ENCODE peak calls at places on chromosomes 7 and 10, in four cellular contexts. B, I, V and R are unnamed samples.

GRCh38 chr7:130700760-130701159 is 14.4 kb upstream of the TSGA13 start:
- DNase-seq in B (no peak), V (no peak), I (no peak), R (no peak)

GRCh38 chr7:135774284-135774683 is 25.7 kb upstream of the FAM180A start:
- DNase-seq in B (peak), V (peak), I (peak), R (peak)

GRCh38 chr10:61970182-61971015 is 68.9 kb downstream of the ARID5B start:
- DNase-seq in B (no peak), V (peak), I (no peak), R (peak)

GRCh38 chr7:87316846-87317545 is 28.5 kb upstream of the CROT start:
- DNase-seq in V (peak), B (peak), I (no peak), R (peak)

GRCh38 chr10:97069576-97070362 is 116.0 kb downstream of the SLIT1 start:
- DNase-seq in B (no peak), I (peak), V (peak), R (peak)

GRCh38 chr10:126080303-126080825 is 184.0 kb downstream of the FANK1 start:
- DNase-seq in B (no peak), V (no peak), I (no peak), R (no peak)

GRCh38 chr7:113752289-113752688 is 166.5 kb downstream of the PPP1R3A start:
- DNase-seq in I (no peak), V (no peak), B (no peak), R (no peak)

GRCh38 chr7:108367946-108368345 is 88.3 kb downstream of the NRCAM start:
- DNase-seq in I (no peak), V (peak), B (no peak), R (no peak)

GRCh38 chr7:27822245-27822644 is 82.3 kb downstream of the TAX1BP1 start:
- DNase-seq in V (no peak), B (no peak), I (no peak), R (no peak)

GRCh38 chr7:94514140-94514889 is 4.7 kb downstream of the CASD1 start:
- DNase-seq in B (no peak), V (no peak), I (no peak), R (no peak)

GRCh38 chr7:14834456-14834855 is 68.1 kb downstream of the DGKB start:
- DNase-seq in I (no peak), V (peak), B (peak), R (no peak)

GRCh38 chr10:30804478-30805055 is 175.0 kb upstream of the LYZL2 start:
- DNase-seq in I (no peak), B (no peak), V (peak), R (peak)

GRCh38 chr10:132519382-132520146 is 18.0 kb upstream of the INPP5A start:
- DNase-seq in V (peak), B (no peak), I (no peak), R (no peak)

GRCh38 chr7:50768470-50769159 is 14.1 kb downstream of the GRB10 start:
- DNase-seq in B (no peak), V (no peak), I (no peak), R (no peak)
- H3K4me3 ChIP-seq in B (no peak), V (no peak), I (no peak), R (no peak)

GRCh38 chr10:104297697-104298660 is 29.0 kb downstream of the GSTO2 start:
- DNase-seq in I (no peak), B (peak), V (peak), R (peak)
- TF ChIP-seq CTCF in I (peak), B (peak), V (peak), R (peak)

DNA sequence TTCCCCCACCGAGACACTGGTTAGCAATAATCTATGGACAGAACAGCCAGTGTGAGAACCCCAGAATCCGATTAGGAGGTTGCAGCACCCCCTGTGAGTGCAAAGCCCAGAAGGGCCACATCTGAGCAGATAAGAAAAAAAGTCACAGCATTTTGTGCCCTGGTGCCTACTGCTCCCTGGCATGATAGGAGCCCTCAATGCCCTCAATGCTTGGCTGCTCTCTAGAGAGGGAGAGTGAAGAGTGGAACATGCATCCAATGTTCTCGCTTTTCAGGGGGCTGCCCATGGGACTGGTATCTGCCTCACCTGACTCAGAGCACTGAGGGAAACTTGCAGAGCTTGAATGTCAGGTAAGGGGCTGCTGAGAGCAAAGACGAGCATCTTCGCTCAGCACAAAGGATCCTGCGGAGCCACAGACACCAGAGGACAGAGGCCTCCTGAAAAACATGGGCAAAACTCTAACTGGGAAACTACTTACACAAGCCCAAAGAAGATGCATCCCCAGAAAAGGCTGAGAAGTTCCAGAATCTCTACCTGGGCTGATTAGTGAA is 98.0 kb upstream of the FAM20C start:
- DNase-seq in I (no peak), B (no peak), V (no peak), R (no peak)
- H3K4me3 ChIP-seq in I (no peak), B (no peak), V (no peak), R (no peak)

GRCh38 chr10:104138131-104138530 is 16.2 kb downstream of the SFR1 start:
- DNase-seq in B (no peak), V (no peak), I (no peak), R (no peak)

GRCh38 chr10:104143829-104144228 is 21.9 kb downstream of the SFR1 start:
- DNase-seq in I (no peak), V (no peak), B (no peak), R (no peak)

GRCh38 chr10:104142081-104142480 is 20.1 kb downstream of the SFR1 start:
- DNase-seq in B (no peak), I (no peak), V (no peak), R (no peak)

DNA sequence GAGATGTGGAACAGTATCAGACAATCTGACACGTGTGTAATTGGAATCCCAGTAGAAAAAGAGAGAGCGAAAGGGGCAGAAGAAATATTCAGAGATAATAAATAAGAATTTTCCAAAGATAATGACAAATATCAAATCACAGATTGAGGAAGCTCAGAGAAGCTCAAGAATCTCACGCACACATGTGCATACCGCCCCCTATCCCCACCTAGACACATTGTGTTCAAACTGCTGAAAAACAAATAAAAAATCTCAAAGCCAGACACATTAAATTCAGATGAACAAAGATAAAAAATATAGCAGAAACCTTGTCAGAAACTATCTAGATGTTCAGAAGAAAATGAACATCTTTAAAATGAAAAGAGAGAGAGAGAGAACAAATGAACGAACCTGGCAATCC is 17.2 kb downstream of the SFR1 start:
- DNase-seq in B (no peak), V (no peak), I (no peak), R (peak)
- TF ChIP-seq CTCF in B (no peak), V (peak), I (peak), R (peak)

GRCh38 chr7:155533827-155534690 is 12.3 kb downstream of the CNPY1 start:
- DNase-seq in V (peak), I (no peak), B (no peak), R (peak)
- H3K4me3 ChIP-seq in V (no peak), I (no peak), B (no peak), R (no peak)

GRCh38 chr7:133051066-133051465 is 30.8 kb downstream of the CHCHD3 start:
- DNase-seq in V (peak), I (no peak), B (peak), R (peak)
- TF ChIP-seq CTCF in V (peak), I (peak), B (peak), R (peak)

GRCh38 chr7:19107142-19107391 is 10.4 kb downstream of the TWIST1 start:
- DNase-seq in V (no peak), B (no peak), I (no peak), R (no peak)
- H3K4me3 ChIP-seq in V (peak), B (peak), I (peak), R (peak)

GRCh38 chr7:106367018-106367420 is 82.2 kb upstream of the NAMPT start:
- DNase-seq in I (no peak), B (peak), V (peak), R (peak)
- TF ChIP-seq CTCF in I (peak), B (peak), V (peak), R (peak)